ENCODE peak calls at places on chromosomes 4 and X, in five cellular contexts. One of them, this sample, is unnamed.

GRCh38 chrX:136421338-136421737 is 66.4 kb upstream of the BRS3 start:
- DNase-seq in HAP-1: no peak
- DNase-seq in amygdala: no peak
- DNase-seq in HS-5: no peak
- DNase-seq in activated T-helper 9 cell treated with anti-CD3 and anti-CD28 coated beads, Interleukin-2, amount 50 U/mL, for 16 hours: no peak
- DNase-seq in this sample: no peak

GRCh38 chrX:27890611-27891010 is 82.8 kb downstream of the MAGEB10 start:
- DNase-seq in HS-5: peak
- DNase-seq in activated T-helper 9 cell treated with anti-CD3 and anti-CD28 coated beads, Interleukin-2, amount 50 U/mL, for 16 hours: no peak
- DNase-seq in HAP-1: no peak
- DNase-seq in amygdala: no peak
- DNase-seq in this sample: no peak

GRCh38 chr4:66275381-66276060 is 605.2 kb upstream of the EPHA5 start:
- DNase-seq in amygdala: no peak
- DNase-seq in HS-5: no peak
- DNase-seq in HAP-1: no peak
- DNase-seq in activated T-helper 9 cell treated with anti-CD3 and anti-CD28 coated beads, Interleukin-2, amount 50 U/mL, for 16 hours: no peak
- DNase-seq in this sample: no peak

GRCh38 chrX:46444011-46444410 is 101.2 kb downstream of the ZNF674 start:
- DNase-seq in HS-5: peak
- DNase-seq in HAP-1: no peak
- DNase-seq in activated T-helper 9 cell treated with anti-CD3 and anti-CD28 coated beads, Interleukin-2, amount 50 U/mL, for 16 hours: no peak
- DNase-seq in amygdala: no peak
- DNase-seq in this sample: no peak

GRCh38 chrX:10350991-10351390 is 194.2 kb downstream of the CLCN4 start:
- DNase-seq in amygdala: no peak
- DNase-seq in HAP-1: no peak
- DNase-seq in HS-5: no peak
- DNase-seq in activated T-helper 9 cell treated with anti-CD3 and anti-CD28 coated beads, Interleukin-2, amount 50 U/mL, for 16 hours: no peak
- DNase-seq in this sample: no peak

GRCh38 chr4:183348706-183349659 is 26.8 kb upstream of the CLDN24 start:
- DNase-seq in amygdala: no peak
- DNase-seq in HAP-1: no peak
- DNase-seq in HS-5: peak
- DNase-seq in activated T-helper 9 cell treated with anti-CD3 and anti-CD28 coated beads, Interleukin-2, amount 50 U/mL, for 16 hours: peak
- DNase-seq in this sample: no peak

GRCh38 chr4:121827851-121828250 is 4.2 kb upstream of the CCNA2 start:
- DNase-seq in HAP-1: no peak
- DNase-seq in HS-5: peak
- DNase-seq in amygdala: no peak
- DNase-seq in activated T-helper 9 cell treated with anti-CD3 and anti-CD28 coated beads, Interleukin-2, amount 50 U/mL, for 16 hours: no peak
- DNase-seq in this sample: no peak

GRCh38 chr4:71198958-71199357 is 139.9 kb upstream of the SLC4A4 start:
- DNase-seq in HS-5: no peak
- DNase-seq in HAP-1: no peak
- DNase-seq in amygdala: no peak
- DNase-seq in activated T-helper 9 cell treated with anti-CD3 and anti-CD28 coated beads, Interleukin-2, amount 50 U/mL, for 16 hours: no peak
- DNase-seq in this sample: no peak

GRCh38 chr4:1991087-1991486 is 17.7 kb downstream of the NELFA start:
- DNase-seq in HAP-1: no peak
- DNase-seq in amygdala: no peak
- DNase-seq in activated T-helper 9 cell treated with anti-CD3 and anti-CD28 coated beads, Interleukin-2, amount 50 U/mL, for 16 hours: no peak
- DNase-seq in HS-5: no peak
- DNase-seq in this sample: no peak

GRCh38 chrX:68693481-68694410 is 46.3 kb downstream of the STARD8 start:
- DNase-seq in HAP-1: peak
- DNase-seq in activated T-helper 9 cell treated with anti-CD3 and anti-CD28 coated beads, Interleukin-2, amount 50 U/mL, for 16 hours: no peak
- DNase-seq in amygdala: peak
- DNase-seq in HS-5: no peak
- DNase-seq in this sample: no peak